ENCODE peak calls at places on chromosomes 5 and 9, in five cellular contexts. B is PC-3, K is colonic mucosa, H is tibial artery, D is left ventricle myocardium inferior. U is an unnamed sample. For H3K27me3, the result is how much of the 10 kb centered on the place peaks cover.

GRCh38 chr5:139696894-139697658 is 48.9 kb downstream of the CXXC5 start:
- DNase-seq in B (peak), K (peak), H (peak), D (peak), U (peak)

GRCh38 chr5:10760033-10760975 is 730 bp downstream of the DAP start:
- DNase-seq in D (peak), H (no peak), B (peak), K (peak), U (peak)

GRCh38 chr5:113036826-113037225 is 60.2 kb downstream of the DCP2 start:
- DNase-seq in H (no peak), K (no peak), B (no peak), D (no peak), U (no peak)

GRCh38 chr5:68499952-68500351 is 284.4 kb downstream of the PIK3R1 start:
- DNase-seq in D (no peak), H (no peak), B (peak), K (no peak), U (peak)

GRCh38 chr9:86352440-86353106 is 1.6 kb downstream of the TUT7 start:
- DNase-seq in K (no peak), B (no peak), D (no peak), H (no peak), U (no peak)

GRCh38 chr9:121302786-121303185 is 34.8 kb downstream of the GSN start:
- DNase-seq in H (peak), B (no peak), D (no peak), K (no peak), U (no peak)

GRCh38 chr9:99264070-99264469 is 42.0 kb downstream of the SEC61B start:
- DNase-seq in H (no peak), B (peak), K (no peak), D (no peak), U (peak)

GRCh38 chr9:114108016-114108833 is 9.1 kb upstream of the KIF12 start:
- DNase-seq in H (peak), B (peak), D (peak), K (peak), U (peak)

GRCh38 chr5:104347119-104347708 is 784.6 kb upstream of the NUDT12 start:
- DNase-seq in B (peak), D (no peak), K (no peak), H (no peak), U (peak)

GRCh38 chr5:10555134-10555733 is 8.6 kb upstream of the ANKRD33B start:
- DNase-seq in B (peak), H (no peak), K (no peak), D (no peak), U (peak)

GRCh38 chr5:15645776-15646175 is 145.8 kb downstream of the FBXL7 start:
- DNase-seq in H (no peak), B (no peak), K (no peak), D (no peak), U (no peak)

GRCh38 chr9:4857163-4857562 is 64.4 kb downstream of the RCL1 start:
- DNase-seq in B (no peak), K (no peak), D (no peak), H (no peak), U (no peak)

GRCh38 chr9:109961579-109961978 is 181.6 kb downstream of the PALM2AKAP2 start:
- DNase-seq in H (no peak), B (no peak), K (no peak), D (no peak), U (no peak)

GRCh38 chr5:177049285-177049684 is 26.8 kb downstream of the ZNF346 start:
- DNase-seq in D (no peak), B (no peak), K (no peak), H (no peak), U (no peak)

GRCh38 chr9:100352201-100352726 is 478 bp downstream of the TEX10 start:
- DNase-seq in K (peak), H (peak), B (peak), D (peak), U (peak)

GRCh38 chr5:5209101-5209500 is 69.0 kb downstream of the ADAMTS16 start:
- DNase-seq in B (peak), K (no peak), D (no peak), H (no peak), U (no peak)
- H3K4me3 ChIP-seq in B (no peak), K (no peak), D (no peak), H (no peak), U (no peak)

GRCh38 chr5:141373673-141374317 is at the start of gene PCDHGA6:
- DNase-seq in D (no peak), H (no peak), B (no peak), K (no peak), U (peak)

GRCh38 chr5:141366016-141366896 is 2.3 kb downstream of the PCDHGA5 start:
- DNase-seq in B (no peak), D (no peak), H (no peak), K (no peak), U (no peak)

GRCh38 chr5:141369994-141370848 is at the start of gene PCDHGB3:
- DNase-seq in H (no peak), D (peak), K (no peak), B (no peak), U (peak)

GRCh38 chr5:141374627-141375026 is 936 bp downstream of the PCDHGA6 start:
- DNase-seq in H (no peak), K (no peak), B (no peak), D (no peak), U (no peak)

DNA sequence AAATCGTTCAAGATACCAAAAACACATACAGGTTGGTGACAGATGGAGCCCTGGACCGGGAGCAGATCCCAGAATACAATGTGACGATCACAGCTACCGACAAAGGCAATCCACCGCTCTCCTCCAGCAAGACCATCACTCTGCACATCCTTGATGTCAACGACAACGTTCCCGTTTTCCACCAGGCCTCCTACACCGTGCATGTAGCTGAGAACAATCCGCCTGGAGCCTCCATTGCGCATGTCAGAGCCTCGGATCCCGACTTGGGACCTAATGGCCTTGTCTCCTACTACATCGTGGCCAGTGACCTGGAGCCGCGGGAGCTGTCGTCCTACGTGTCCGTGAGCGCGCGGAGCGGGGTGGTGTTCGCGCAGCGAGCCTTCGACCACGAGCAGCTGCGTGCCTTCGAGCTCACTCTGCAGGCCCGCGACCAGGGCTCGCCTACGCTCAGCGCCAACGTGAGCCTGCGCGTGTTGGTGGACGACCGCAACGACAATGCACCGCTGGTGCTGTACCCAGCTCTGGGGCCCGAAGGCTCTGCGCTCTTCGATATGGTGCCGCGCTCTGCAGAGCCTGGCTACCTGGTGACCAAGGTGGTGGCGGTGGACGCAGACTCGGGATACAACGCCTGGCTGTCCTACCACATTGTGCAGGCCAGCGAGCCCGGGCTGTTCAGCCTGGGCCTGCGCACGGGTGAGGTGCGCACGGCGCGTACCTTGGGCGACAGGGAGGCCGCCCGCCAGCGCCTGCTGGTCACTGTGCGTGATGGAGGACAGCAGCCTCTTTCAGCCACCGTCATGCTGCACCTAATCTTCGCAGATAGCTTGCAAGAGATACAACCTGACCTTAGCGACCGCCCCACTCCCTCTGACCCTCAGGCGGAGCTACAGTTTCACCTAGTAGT is 1.8 kb downstream of the PCDHGB3 start:
- DNase-seq in D (no peak), H (no peak), K (no peak), B (no peak), U (no peak)
- H3K27me3 ChIP-seq in D (under half), H (under half), K (under half), B (under half), U (under half)

GRCh38 chr9:130243015-130243881 is 22.3 kb upstream of the HMCN2 start:
- DNase-seq in D (peak), K (peak), B (peak), H (peak), U (no peak)
- H3K4me3 ChIP-seq in D (peak), K (no peak), B (no peak), H (no peak), U (no peak)

GRCh38 chr5:3593771-3594513 is 1.7 kb upstream of the IRX1 start:
- DNase-seq in H (no peak), D (no peak), B (no peak), K (no peak), U (no peak)

GRCh38 chr5:3597002-3597726 is 1.5 kb downstream of the IRX1 start:
- DNase-seq in H (no peak), K (no peak), D (no peak), B (no peak), U (no peak)

GRCh38 chr5:3596261-3596825 is 711 bp downstream of the IRX1 start:
- DNase-seq in B (no peak), K (no peak), D (no peak), H (no peak), U (no peak)

GRCh38 chr5:3594514-3595101 is 1.0 kb upstream of the IRX1 start:
- DNase-seq in H (no peak), B (no peak), D (no peak), K (no peak), U (no peak)

DNA sequence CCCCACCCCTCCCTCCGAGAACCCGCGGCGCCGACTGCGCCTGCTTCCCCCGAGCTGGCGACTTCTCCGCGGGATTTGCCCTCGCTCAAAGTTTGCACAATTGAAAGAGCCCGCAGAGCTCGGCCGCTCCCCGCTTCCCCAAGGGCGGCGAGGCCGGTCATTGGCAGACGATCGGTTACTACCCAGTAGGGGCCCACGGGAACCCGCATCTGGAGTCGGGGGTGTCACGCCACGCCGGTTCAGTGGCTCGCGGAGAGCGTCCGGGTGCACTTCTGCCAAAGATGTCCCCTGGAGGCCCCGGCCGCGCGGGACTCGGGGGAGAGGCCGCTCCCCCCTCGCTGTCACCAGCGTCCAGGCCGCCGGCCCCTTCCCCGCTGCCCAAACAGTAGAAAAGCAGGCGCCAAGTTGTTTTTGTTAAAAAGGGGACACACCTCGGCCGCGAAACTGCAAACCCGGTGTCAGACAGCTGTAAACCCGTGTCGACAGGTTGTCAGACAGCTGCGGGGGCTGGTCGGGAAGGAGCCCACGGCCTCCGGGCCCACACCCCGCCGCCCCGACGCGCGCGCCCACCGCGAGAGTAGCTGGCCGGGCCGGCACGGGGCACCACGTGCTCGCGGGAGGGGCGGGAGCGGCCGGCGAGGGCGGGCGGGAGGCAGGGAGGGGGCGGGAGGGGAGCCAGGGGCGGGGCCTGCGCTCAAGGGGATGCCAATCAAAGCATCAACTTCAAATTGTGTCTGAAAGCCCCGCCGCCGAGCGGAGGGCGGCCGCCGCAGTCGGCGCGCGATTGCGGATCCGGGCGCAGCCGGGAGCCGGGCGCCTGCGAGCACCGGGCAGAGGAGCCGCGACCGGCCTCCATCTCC is at the start of gene IRX1:
- DNase-seq in D (no peak), K (no peak), B (no peak), H (no peak), U (peak)
- H3K27me3 ChIP-seq in D (half or more), K (half or more), B (under half), H (under half), U (under half)

DNA sequence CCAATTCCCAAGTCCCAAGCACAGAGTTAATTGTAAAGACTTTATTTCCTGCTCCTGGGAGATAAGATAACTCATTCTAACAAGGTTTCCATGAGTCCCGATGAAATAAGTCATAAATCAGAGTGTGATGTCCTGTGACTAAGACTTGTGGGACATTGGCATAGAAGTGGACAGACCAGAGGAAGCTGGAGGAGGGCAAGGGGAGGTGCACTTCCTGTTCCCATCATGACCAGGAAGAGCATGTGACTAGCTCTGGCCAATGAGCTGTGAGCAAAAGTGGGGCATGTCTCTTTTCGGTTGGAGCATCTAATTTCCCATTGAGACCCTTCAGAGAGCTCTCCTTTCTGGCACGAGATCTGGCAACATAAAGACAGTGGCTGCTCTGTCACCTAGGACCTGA is 100.4 kb downstream of the ZNF354C start:
- DNase-seq in B (peak), K (no peak), H (peak), D (no peak), U (no peak)
- H3K4me3 ChIP-seq in B (no peak), K (no peak), H (no peak), D (no peak), U (no peak)

GRCh38 chr5:135481908-135482307 is 29.8 kb upstream of the TIFAB start:
- DNase-seq in H (no peak), B (no peak), K (no peak), D (no peak), U (no peak)

GRCh38 chr5:135484563-135485157 is 32.5 kb upstream of the TIFAB start:
- DNase-seq in D (no peak), H (peak), B (no peak), K (no peak), U (no peak)

GRCh38 chr5:135483254-135483653 is 31.1 kb upstream of the TIFAB start:
- DNase-seq in B (no peak), K (no peak), H (no peak), D (no peak), U (no peak)

GRCh38 chr5:135481387-135481786 is 29.2 kb upstream of the TIFAB start:
- DNase-seq in D (no peak), H (peak), K (no peak), B (no peak), U (no peak)

DNA sequence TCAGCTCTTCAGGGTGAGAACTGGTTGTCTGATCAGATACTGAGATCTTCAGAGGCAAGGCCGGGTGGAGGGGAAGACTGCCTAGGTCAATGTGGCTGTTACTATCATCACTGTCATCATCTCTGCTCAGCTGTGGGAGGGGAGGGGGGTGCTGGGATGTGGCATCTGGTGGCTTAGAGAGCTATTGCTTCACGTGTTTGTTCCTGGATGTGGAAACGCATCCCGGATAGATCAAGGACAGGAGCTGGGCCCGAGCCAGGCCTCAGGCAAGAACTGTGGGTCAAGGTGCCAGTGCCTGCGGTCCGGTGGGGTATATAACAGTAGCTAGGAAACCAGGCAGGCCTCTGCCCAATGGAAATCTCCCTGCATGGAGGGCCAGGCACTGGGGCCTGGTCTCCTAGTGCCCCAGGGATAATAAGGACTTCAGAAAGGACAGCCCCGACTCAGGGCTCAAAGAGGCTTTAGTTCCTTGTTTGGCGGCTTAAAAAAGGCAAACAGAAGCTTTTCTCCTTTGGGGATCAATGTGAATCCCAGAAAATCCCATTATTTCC is 30.3 kb upstream of the TIFAB start:
- DNase-seq in K (no peak), H (peak), D (no peak), B (no peak), U (no peak)
- H3K27me3 ChIP-seq in K (under half), H (under half), D (half or more), B (under half), U (under half)

GRCh38 chr5:88226881-88227450 is 41.7 kb downstream of the TMEM161B start:
- DNase-seq in D (no peak), B (no peak), H (no peak), K (no peak), U (no peak)
- H3K4me3 ChIP-seq in D (no peak), B (no peak), H (no peak), K (no peak), U (no peak)

GRCh38 chr5:159071382-159071781 is 28.3 kb downstream of the EBF1 start:
- DNase-seq in H (no peak), D (no peak), B (no peak), K (no peak), U (peak)

GRCh38 chr5:159067201-159067600 is 32.5 kb downstream of the EBF1 start:
- DNase-seq in H (no peak), B (no peak), K (no peak), D (no peak), U (no peak)

GRCh38 chr5:159073030-159073429 is 26.7 kb downstream of the EBF1 start:
- DNase-seq in K (no peak), D (no peak), H (no peak), B (no peak), U (no peak)
- H3K27me3 ChIP-seq in K (under half), D (under half), H (under half), B (under half), U (under half)

DNA sequence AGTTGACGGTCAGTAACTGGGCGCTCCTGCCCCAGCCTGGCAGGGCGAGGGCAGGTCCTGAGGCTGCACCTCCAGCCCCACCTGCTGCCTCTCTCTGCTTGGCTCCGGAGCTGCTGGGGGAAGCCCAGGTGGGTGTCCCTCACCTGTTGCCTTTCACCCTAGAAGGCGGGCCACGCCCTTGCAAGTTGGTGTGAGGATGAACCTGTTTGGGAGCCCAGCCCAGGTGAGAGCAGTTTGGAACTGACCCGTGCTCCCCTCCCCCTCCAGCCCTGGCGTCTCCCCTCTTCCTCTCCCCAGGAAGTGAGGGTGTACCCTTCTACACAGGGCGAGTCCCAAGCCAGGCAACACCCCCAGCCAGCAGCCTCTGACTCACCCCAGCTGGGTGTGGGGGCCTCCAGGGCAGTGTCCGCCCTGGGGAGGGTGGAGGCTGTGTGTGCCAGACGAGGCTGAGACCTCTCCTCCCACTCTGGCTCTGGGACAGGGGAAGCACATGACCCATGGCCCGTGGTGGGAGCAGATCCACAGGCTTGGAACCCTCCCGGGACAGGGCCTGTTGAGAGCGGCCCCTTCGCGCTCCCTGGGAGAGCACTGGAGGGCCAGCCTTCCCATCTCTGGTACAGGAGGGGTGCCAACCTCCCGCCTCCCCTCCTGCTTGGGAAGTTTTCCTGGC is 10.4 kb downstream of the LRRC8A start:
- DNase-seq in H (peak), K (peak), B (peak), D (peak), U (peak)
- H3K4me3 ChIP-seq in H (peak), K (no peak), B (peak), D (peak), U (no peak)

GRCh38 chr9:81589819-81590218 is 99.5 kb downstream of the TLE1 start:
- DNase-seq in B (no peak), D (no peak), K (no peak), H (no peak), U (no peak)
- H3K27me3 ChIP-seq in B (under half), D (under half), K (under half), H (under half), U (under half)